ENCODE peak calls at places on chromosomes 12 and 14, in six cellular contexts. K is renal cortical epithelial cell; I is activated naive CD8-positive, alpha-beta T cell treated with anti-CD3 and anti-CD28 coated beads, Interleukin-2, amount 10 ng/mL, durations not matched to agents 7 days and 5 days; C is WTC11; T is NCI-H2171 treated with DMSO at 0.1 percent for 48 hours; W is psoas muscle. M is an unnamed sample.

GRCh38 chr12:9118161-9118560 is 2.4 kb upstream of the A2M start:
- DNase-seq in W (no peak), C (no peak), K (no peak), I (no peak), T (no peak), M (no peak)

GRCh38 chr14:69231486-69231885 is 28.5 kb upstream of the GALNT16 start:
- DNase-seq in I (no peak), T (no peak), C (no peak), K (no peak), W (no peak), M (no peak)

GRCh38 chr12:95648990-95649791 is 97.9 kb upstream of the USP44 start:
- DNase-seq in I (no peak), C (no peak), K (peak; percentile 99), T (no peak), W (no peak), M (no peak)

GRCh38 chr14:42513837-42514236 is 907.2 kb downstream of the LRFN5 start:
- DNase-seq in C (no peak), I (no peak), W (no peak), K (no peak), T (no peak), M (no peak)

GRCh38 chr14:96249016-96249415 is 7.0 kb upstream of the BDKRB1 start:
- DNase-seq in T (no peak), K (no peak), I (no peak), C (no peak), W (peak; percentile 56), M (no peak)

GRCh38 chr14:74394549-74394948 is 31.5 kb downstream of the SYNDIG1L start:
- DNase-seq in W (no peak), T (no peak), K (peak; percentile 40), I (no peak), C (no peak), M (no peak)

GRCh38 chr12:56413392-56413791 is 35.8 kb downstream of the TIMELESS start:
- DNase-seq in C (peak; percentile 28), I (no peak), W (no peak), T (no peak), K (no peak), M (no peak)

GRCh38 chr12:91778938-91779400 is 366.7 kb downstream of the BTG1 start:
- DNase-seq in K (peak; percentile 97), C (no peak), T (no peak), W (peak; percentile 7), I (no peak), M (peak; percentile 9)

GRCh38 chr12:68772714-68773113 is 26.7 kb downstream of the SLC35E3 start:
- DNase-seq in K (no peak), I (no peak), T (no peak), C (no peak), W (no peak), M (no peak)

GRCh38 chr12:49515266-49515665 is 23.6 kb upstream of the KCNH3 start:
- DNase-seq in K (peak; percentile 95), W (no peak), I (no peak), C (no peak), T (no peak), M (no peak)

GRCh38 chr14:50830044-50830931 is 674 bp downstream of the NIN start:
- DNase-seq in C (peak; percentile 73), I (peak; percentile 72), W (peak; percentile 64), T (peak; percentile 58), K (peak; percentile 39), M (peak; percentile 47)